ENCODE peak calls at places on chromosome 14, in four cellular contexts. One of them, this sample, is unnamed.

GRCh38 chr14:55864890-55865655 is 253.1 kb upstream of the PELI2 start:
- DNase-seq in astrocyte of the spinal cord: no peak
- DNase-seq in AG10803: no peak
- DNase-seq in uterus: no peak
- DNase-seq in this sample: no peak

GRCh38 chr14:34536951-34537676 is 2.4 kb downstream of the EAPP start:
- DNase-seq in uterus: no peak
- DNase-seq in AG10803: peak
- DNase-seq in astrocyte of the spinal cord: peak
- DNase-seq in this sample: no peak

GRCh38 chr14:93231129-93231979 is 24.3 kb downstream of the UBR7 start:
- DNase-seq in uterus: no peak
- DNase-seq in AG10803: peak
- DNase-seq in astrocyte of the spinal cord: peak
- DNase-seq in this sample: no peak

GRCh38 chr14:70908918-70909641 is 1.8 kb downstream of the PCNX1 start:
- DNase-seq in AG10803: no peak
- DNase-seq in astrocyte of the spinal cord: no peak
- DNase-seq in uterus: no peak
- DNase-seq in this sample: no peak

GRCh38 chr14:97262336-97262735 is 465.2 kb downstream of the VRK1 start:
- DNase-seq in astrocyte of the spinal cord: no peak
- DNase-seq in AG10803: no peak
- DNase-seq in uterus: no peak
- DNase-seq in this sample: no peak

GRCh38 chr14:103716091-103716801 is 636 bp downstream of the ZFYVE21 start:
- DNase-seq in AG10803: peak
- DNase-seq in astrocyte of the spinal cord: no peak
- DNase-seq in uterus: peak
- DNase-seq in this sample: no peak

GRCh38 chr14:72141084-72141483 is 208.9 kb downstream of the RGS6 start:
- DNase-seq in astrocyte of the spinal cord: no peak
- DNase-seq in AG10803: no peak
- DNase-seq in uterus: no peak
- DNase-seq in this sample: no peak

GRCh38 chr14:53894456-53894855 is 62.2 kb downstream of the BMP4 start:
- DNase-seq in AG10803: peak
- DNase-seq in uterus: no peak
- DNase-seq in astrocyte of the spinal cord: peak
- DNase-seq in this sample: no peak

GRCh38 chr14:82855912-82856381 is 1322.3 kb upstream of the SEL1L start:
- DNase-seq in uterus: no peak
- DNase-seq in AG10803: peak
- DNase-seq in astrocyte of the spinal cord: peak
- DNase-seq in this sample: no peak

GRCh38 chr14:78933948-78934524 is 763.9 kb downstream of the NRXN3 start:
- DNase-seq in AG10803: peak
- DNase-seq in uterus: no peak
- DNase-seq in astrocyte of the spinal cord: peak
- DNase-seq in this sample: no peak

GRCh38 chr14:52112336-52113018 is 43.6 kb upstream of the NID2 start:
- DNase-seq in AG10803: peak
- DNase-seq in uterus: no peak
- DNase-seq in astrocyte of the spinal cord: peak
- DNase-seq in this sample: no peak

GRCh38 chr14:52124791-52125661 is 56.2 kb upstream of the NID2 start:
- DNase-seq in AG10803: peak
- DNase-seq in uterus: no peak
- DNase-seq in astrocyte of the spinal cord: peak
- DNase-seq in this sample: no peak

GRCh38 chr14:96944297-96944696 is 147.1 kb downstream of the VRK1 start:
- DNase-seq in astrocyte of the spinal cord: no peak
- DNase-seq in AG10803: no peak
- DNase-seq in uterus: no peak
- DNase-seq in this sample: no peak

GRCh38 chr14:31990959-31991541 is 86.1 kb upstream of the ARHGAP5 start:
- DNase-seq in astrocyte of the spinal cord: peak
- DNase-seq in AG10803: peak
- DNase-seq in uterus: no peak
- DNase-seq in this sample: no peak

GRCh38 chr14:104724981-104725771 is 1.1 kb downstream of the ADSS1 start:
- DNase-seq in astrocyte of the spinal cord: peak
- DNase-seq in uterus: peak
- DNase-seq in AG10803: no peak
- DNase-seq in this sample: no peak

GRCh38 chr14:67951529-67952120 is 132.0 kb downstream of the RAD51B start:
- DNase-seq in AG10803: peak
- DNase-seq in astrocyte of the spinal cord: no peak
- DNase-seq in uterus: no peak
- DNase-seq in this sample: no peak

GRCh38 chr14:70808402-70809237 is 693 bp downstream of the MAP3K9 start:
- DNase-seq in uterus: no peak
- DNase-seq in AG10803: no peak
- DNase-seq in astrocyte of the spinal cord: no peak
- DNase-seq in this sample: no peak

GRCh38 chr14:54738009-54738408 is 164.6 kb downstream of the GCH1 start:
- DNase-seq in uterus: no peak
- DNase-seq in astrocyte of the spinal cord: no peak
- DNase-seq in AG10803: no peak
- DNase-seq in this sample: no peak

GRCh38 chr14:68208726-68209125 is 389.1 kb downstream of the RAD51B start:
- DNase-seq in uterus: no peak
- DNase-seq in astrocyte of the spinal cord: no peak
- DNase-seq in AG10803: no peak
- DNase-seq in this sample: no peak

GRCh38 chr14:50045039-50045711 is 71.2 kb downstream of the VCPKMT start:
- DNase-seq in uterus: peak
- DNase-seq in AG10803: peak
- DNase-seq in astrocyte of the spinal cord: peak
- DNase-seq in this sample: peak

GRCh38 chr14:50839048-50839447 is 8.1 kb upstream of the NIN start:
- DNase-seq in astrocyte of the spinal cord: no peak
- DNase-seq in AG10803: no peak
- DNase-seq in uterus: no peak
- DNase-seq in this sample: no peak

GRCh38 chr14:69694730-69695663 is 71.9 kb upstream of the SRSF5 start:
- DNase-seq in astrocyte of the spinal cord: no peak
- DNase-seq in uterus: no peak
- DNase-seq in AG10803: peak
- DNase-seq in this sample: no peak

GRCh38 chr14:35877276-35877675 is 51.1 kb downstream of the BRMS1L start:
- DNase-seq in AG10803: no peak
- DNase-seq in astrocyte of the spinal cord: no peak
- DNase-seq in uterus: no peak
- DNase-seq in this sample: no peak

GRCh38 chr14:33617154-33617553 is 333.7 kb downstream of the EGLN3 start:
- DNase-seq in astrocyte of the spinal cord: peak
- DNase-seq in AG10803: peak
- DNase-seq in uterus: no peak
- DNase-seq in this sample: no peak

GRCh38 chr14:52020866-52021717 is 31.7 kb downstream of the RTRAF start:
- DNase-seq in uterus: no peak
- DNase-seq in AG10803: no peak
- DNase-seq in astrocyte of the spinal cord: peak
- DNase-seq in this sample: no peak

GRCh38 chr14:33279865-33280264 is 341.2 kb downstream of the NPAS3 start:
- DNase-seq in astrocyte of the spinal cord: no peak
- DNase-seq in uterus: no peak
- DNase-seq in AG10803: no peak
- DNase-seq in this sample: no peak

GRCh38 chr14:66078031-66078430 is 408.1 kb upstream of the CCDC196 start:
- DNase-seq in uterus: no peak
- DNase-seq in AG10803: no peak
- DNase-seq in astrocyte of the spinal cord: no peak
- DNase-seq in this sample: no peak

GRCh38 chr14:77141592-77142288 is at the start of gene ZDHHC22:
- DNase-seq in AG10803: no peak
- DNase-seq in astrocyte of the spinal cord: no peak
- DNase-seq in uterus: no peak
- DNase-seq in this sample: no peak

GRCh38 chr14:71532349-71532748 is 399.9 kb upstream of the RGS6 start:
- DNase-seq in uterus: no peak
- DNase-seq in AG10803: peak
- DNase-seq in astrocyte of the spinal cord: peak
- DNase-seq in this sample: no peak

GRCh38 chr14:58881433-58881832 is 243.7 kb downstream of the DACT1 start:
- DNase-seq in AG10803: no peak
- DNase-seq in uterus: no peak
- DNase-seq in astrocyte of the spinal cord: no peak
- DNase-seq in this sample: no peak

GRCh38 chr14:64338616-64339316 is 44.6 kb upstream of the ESR2 start:
- DNase-seq in AG10803: peak
- DNase-seq in uterus: peak
- DNase-seq in astrocyte of the spinal cord: peak
- DNase-seq in this sample: peak

GRCh38 chr14:64340560-64341196 is 46.5 kb upstream of the ESR2 start:
- DNase-seq in uterus: no peak
- DNase-seq in AG10803: no peak
- DNase-seq in astrocyte of the spinal cord: no peak
- DNase-seq in this sample: no peak

DNA sequence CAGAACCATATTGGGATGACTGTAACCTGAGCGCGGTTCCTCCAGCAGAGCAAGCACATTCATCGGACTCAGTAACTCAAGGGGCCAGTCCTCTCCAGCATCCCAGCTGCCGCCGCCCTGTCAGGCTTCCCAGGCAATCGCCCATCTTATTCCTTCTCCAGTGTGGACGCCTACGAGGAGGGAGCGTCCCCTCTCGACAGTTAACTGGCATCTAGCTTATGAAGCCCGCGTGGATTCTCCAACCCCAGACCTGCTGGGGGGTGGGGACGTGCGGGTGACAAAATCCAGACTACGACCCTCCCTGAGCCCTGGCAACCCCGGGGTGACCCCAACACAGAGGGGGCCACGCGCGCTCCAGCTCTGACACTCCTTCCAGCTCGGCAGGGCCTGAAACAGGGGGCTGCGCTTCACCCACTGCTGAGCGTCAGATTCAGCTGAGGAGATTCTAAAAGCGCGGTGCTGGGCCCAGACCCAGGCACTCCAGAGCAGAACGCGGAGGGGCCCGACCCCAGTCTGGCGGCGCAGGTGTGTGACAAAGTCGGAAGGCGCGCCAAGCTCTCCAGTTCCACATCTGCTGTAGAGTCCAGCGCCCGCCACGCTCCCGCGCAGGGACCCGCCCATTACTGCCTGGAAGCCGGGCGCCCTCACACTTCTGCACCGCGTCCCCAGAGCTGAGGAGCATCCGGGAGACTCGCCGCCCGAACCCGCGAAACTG is 43.9 kb upstream of the ESR2 start:
- DNase-seq in AG10803: peak
- DNase-seq in astrocyte of the spinal cord: peak
- DNase-seq in uterus: no peak
- DNase-seq in this sample: peak
- TF ChIP-seq CTCF in AG10803: no peak
- TF ChIP-seq CTCF in astrocyte of the spinal cord: peak
- TF ChIP-seq CTCF in uterus: no peak
- TF ChIP-seq CTCF in this sample: no peak

GRCh38 chr14:23054000-23054811 is 3.1 kb downstream of the CDH24 start:
- DNase-seq in AG10803: no peak
- DNase-seq in uterus: no peak
- DNase-seq in astrocyte of the spinal cord: no peak
- DNase-seq in this sample: no peak
- TF ChIP-seq CTCF in AG10803: peak
- TF ChIP-seq CTCF in uterus: no peak
- TF ChIP-seq CTCF in astrocyte of the spinal cord: peak
- TF ChIP-seq CTCF in this sample: no peak

GRCh38 chr14:60721331-60722162 is 2.6 kb downstream of the SIX4 start:
- DNase-seq in uterus: peak
- DNase-seq in astrocyte of the spinal cord: peak
- DNase-seq in AG10803: peak
- DNase-seq in this sample: peak
- TF ChIP-seq CTCF in uterus: peak
- TF ChIP-seq CTCF in astrocyte of the spinal cord: peak
- TF ChIP-seq CTCF in AG10803: peak
- TF ChIP-seq CTCF in this sample: no peak

GRCh38 chr14:74596747-74597456 is 15.1 kb downstream of the LTBP2 start:
- DNase-seq in AG10803: peak
- DNase-seq in astrocyte of the spinal cord: peak
- DNase-seq in uterus: peak
- DNase-seq in this sample: no peak
- TF ChIP-seq CTCF in AG10803: no peak
- TF ChIP-seq CTCF in astrocyte of the spinal cord: no peak
- TF ChIP-seq CTCF in uterus: no peak
- TF ChIP-seq CTCF in this sample: no peak

GRCh38 chr14:100131181-100131580 is 28.3 kb downstream of the DEGS2 start:
- DNase-seq in AG10803: no peak
- DNase-seq in astrocyte of the spinal cord: no peak
- DNase-seq in uterus: no peak
- DNase-seq in this sample: no peak

GRCh38 chr14:100127853-100128455 is 31.5 kb downstream of the DEGS2 start:
- DNase-seq in astrocyte of the spinal cord: no peak
- DNase-seq in AG10803: no peak
- DNase-seq in uterus: no peak
- DNase-seq in this sample: no peak

GRCh38 chr14:100130471-100130870 is 29.0 kb downstream of the DEGS2 start:
- DNase-seq in AG10803: no peak
- DNase-seq in uterus: no peak
- DNase-seq in astrocyte of the spinal cord: no peak
- DNase-seq in this sample: no peak

GRCh38 chr14:100128688-100129087 is 30.8 kb downstream of the DEGS2 start:
- DNase-seq in astrocyte of the spinal cord: no peak
- DNase-seq in AG10803: no peak
- DNase-seq in uterus: no peak
- DNase-seq in this sample: no peak

DNA sequence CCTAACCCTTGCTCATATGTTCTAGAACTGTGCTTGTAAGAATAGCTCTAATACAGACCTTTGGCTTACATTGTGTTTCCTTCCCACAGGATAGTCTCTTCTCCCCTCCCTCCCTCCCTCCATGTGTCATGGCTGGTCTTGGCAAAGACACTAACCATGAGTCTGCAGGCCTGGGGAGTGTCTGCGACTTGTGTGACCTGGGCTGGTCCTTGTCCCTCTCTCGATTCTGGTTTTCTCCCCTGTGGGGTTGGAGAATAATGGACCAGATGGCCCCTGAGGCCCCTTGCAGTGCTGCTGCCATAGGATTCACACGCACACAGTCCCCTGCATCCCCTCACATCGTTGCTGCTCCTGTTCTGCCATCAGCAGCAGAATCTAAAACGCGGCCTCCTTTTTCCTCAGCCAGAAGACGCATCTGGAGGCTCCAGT is 30.3 kb downstream of the DEGS2 start:
- DNase-seq in uterus: no peak
- DNase-seq in astrocyte of the spinal cord: peak
- DNase-seq in AG10803: peak
- DNase-seq in this sample: no peak
- TF ChIP-seq CTCF in uterus: no peak
- TF ChIP-seq CTCF in astrocyte of the spinal cord: no peak
- TF ChIP-seq CTCF in AG10803: no peak
- TF ChIP-seq CTCF in this sample: no peak

DNA sequence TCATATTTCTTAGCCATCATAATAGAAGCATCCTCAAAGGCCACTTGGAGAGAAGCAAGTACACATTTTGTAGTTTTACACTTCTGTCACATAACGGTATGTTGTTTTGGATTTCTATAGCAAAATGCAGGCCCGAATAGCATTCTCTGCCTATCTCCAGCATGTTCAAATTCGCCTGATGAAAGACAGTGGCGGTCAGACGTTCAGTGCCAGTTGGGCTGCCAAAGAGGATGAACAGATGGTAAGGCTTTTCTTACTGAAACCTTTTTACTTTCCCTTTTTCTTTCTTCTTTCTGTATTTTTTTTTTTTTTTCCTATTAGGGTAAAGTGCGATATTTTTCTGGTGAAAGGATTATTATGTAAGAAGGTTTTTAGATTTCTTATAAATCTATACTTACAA is 110.6 kb downstream of the TTLL5 start:
- DNase-seq in AG10803: no peak
- DNase-seq in astrocyte of the spinal cord: no peak
- DNase-seq in uterus: no peak
- DNase-seq in this sample: no peak
- TF ChIP-seq CTCF in AG10803: no peak
- TF ChIP-seq CTCF in astrocyte of the spinal cord: no peak
- TF ChIP-seq CTCF in uterus: no peak
- TF ChIP-seq CTCF in this sample: no peak

This sample was measured in omental fat pad.